ENCODE peak calls at places on chromosomes 4 and X, in eight cellular contexts. E, L, W, Q, R, D, M and Z are unnamed samples.

GRCh38 chr4:40500781-40501180 is 128.9 kb downstream of the RBM47 start:
- DNase-seq in E (no peak), L (no peak), W (no peak), Q (no peak), R (no peak), D (no peak), M (no peak), Z (no peak)

GRCh38 chr4:2231082-2231481 is 10.8 kb downstream of the HAUS3 start:
- DNase-seq in E (no peak), L (no peak), W (no peak), Q (no peak), R (no peak), D (no peak), M (no peak), Z (no peak)

GRCh38 chrX:71671043-71671829 is 3.9 kb downstream of the LOC101059915 start:
- DNase-seq in E (no peak), L (no peak), W (no peak), Q (no peak), R (no peak), D (no peak), M (no peak), Z (no peak)

GRCh38 chr4:95283320-95283719 is 265.5 kb downstream of the UNC5C start:
- DNase-seq in E (no peak), L (no peak), W (no peak), Q (no peak), R (no peak), D (no peak), M (no peak), Z (no peak)

GRCh38 chr4:61805979-61806378 is 605.9 kb downstream of the ADGRL3 start:
- DNase-seq in E (no peak), L (no peak), W (no peak), Q (no peak), R (no peak), D (no peak), M (no peak), Z (no peak)

GRCh38 chr4:76909711-76910110 is 11.8 kb upstream of the SOWAHB start:
- DNase-seq in E (no peak), L (no peak), W (no peak), Q (no peak), R (no peak), D (no peak), M (no peak), Z (no peak)

GRCh38 chr4:15368906-15369305 is 58.9 kb upstream of the C1QTNF7 start:
- DNase-seq in E (no peak), L (peak; percentile 55), W (no peak), Q (no peak), R (no peak), D (no peak), M (no peak), Z (no peak)

GRCh38 chr4:73916172-73916925 is 47.2 kb downstream of the CXCL1 start:
- DNase-seq in E (no peak), L (no peak), W (no peak), Q (no peak), R (no peak), D (no peak), M (no peak), Z (no peak)

GRCh38 chr4:38787693-38788092 is 4.9 kb upstream of the TLR10 start:
- DNase-seq in E (no peak), L (no peak), W (no peak), Q (no peak), R (no peak), D (no peak), M (no peak), Z (no peak)

GRCh38 chr4:17260395-17260907 is 251.4 kb downstream of the QDPR start:
- DNase-seq in E (no peak), L (no peak), W (no peak), Q (no peak), R (no peak), D (no peak), M (no peak), Z (no peak)

GRCh38 chrX:120456973-120457372 is 12.1 kb downstream of the LAMP2 start:
- DNase-seq in E (no peak), L (peak; percentile 21), W (no peak), Q (no peak), R (no peak), D (no peak), M (no peak), Z (no peak)

GRCh38 chrX:24276011-24276410 is 37.9 kb downstream of the SUPT20HL2 start:
- DNase-seq in E (no peak), L (no peak), W (no peak), Q (no peak), R (no peak), D (no peak), M (no peak), Z (no peak)

GRCh38 chr4:5024673-5025072 is 5.4 kb upstream of the CYTL1 start:
- DNase-seq in E (no peak), L (no peak), W (peak; percentile 16), Q (no peak), R (peak; percentile 65), D (no peak), M (no peak), Z (no peak)

GRCh38 chrX:9835585-9836210 is 49.5 kb downstream of the SHROOM2 start:
- DNase-seq in E (no peak), L (no peak), W (no peak), Q (no peak), R (no peak), D (no peak), M (no peak), Z (no peak)

GRCh38 chr4:23355263-23355662 is 534.6 kb downstream of the PPARGC1A start:
- DNase-seq in E (no peak), L (no peak), W (no peak), Q (no peak), R (no peak), D (no peak), M (no peak), Z (no peak)

GRCh38 chr4:80265571-80266266 is 745 bp upstream of the FGF5 start:
- DNase-seq in E (no peak), L (peak; percentile 92), W (no peak), Q (peak; percentile 42), R (no peak), D (no peak), M (no peak), Z (no peak)

GRCh38 chr4:93646225-93646930 is 182.2 kb upstream of the ATOH1 start:
- DNase-seq in E (no peak), L (peak; percentile 19), W (no peak), Q (no peak), R (no peak), D (no peak), M (no peak), Z (no peak)

GRCh38 chr4:139629761-139630160 is 35.9 kb upstream of the MGST2 start:
- DNase-seq in E (no peak), L (no peak), W (no peak), Q (no peak), R (no peak), D (no peak), M (no peak), Z (no peak)

GRCh38 chr4:139635966-139636365 is 29.7 kb upstream of the MGST2 start:
- DNase-seq in E (no peak), L (no peak), W (no peak), Q (no peak), R (no peak), D (no peak), M (no peak), Z (no peak)

GRCh38 chr4:139633195-139633594 is 32.4 kb upstream of the MGST2 start:
- DNase-seq in E (no peak), L (no peak), W (no peak), Q (no peak), R (no peak), D (no peak), M (no peak), Z (no peak)

GRCh38 chr4:139630991-139631390 is 34.6 kb upstream of the MGST2 start:
- DNase-seq in E (no peak), L (no peak), W (no peak), Q (no peak), R (no peak), D (no peak), M (no peak), Z (no peak)

DNA sequence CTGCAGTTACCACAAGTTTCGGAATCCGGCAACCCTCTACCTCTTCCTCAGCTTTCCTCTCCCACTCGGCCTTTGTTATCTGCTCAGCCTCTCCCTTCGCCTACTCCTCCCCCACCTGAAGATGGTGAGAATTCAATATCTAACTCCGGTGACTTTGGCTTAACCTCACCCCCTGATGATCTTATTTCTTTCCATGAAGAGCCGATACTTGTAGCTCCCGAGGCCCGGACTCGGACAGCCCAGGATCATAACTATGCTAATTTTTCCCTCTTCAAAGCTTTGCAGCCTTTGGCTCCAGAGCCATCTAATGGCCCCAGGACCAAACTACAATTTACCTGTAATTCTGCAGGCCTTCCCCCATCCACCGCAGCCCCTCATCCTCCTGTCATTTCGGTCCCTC is 32.0 kb upstream of the MGST2 start:
- DNase-seq in E (no peak), L (peak; percentile 20), W (no peak), Q (peak; percentile 55), R (peak; percentile 18), D (no peak), M (peak; percentile 51), Z (no peak)
- TF ChIP-seq CTCF in E (peak; percentile 17), L (peak; percentile 60), W (peak; percentile 23), Q (peak; percentile 78), R (peak; percentile 35), D (peak; percentile 76), M (peak; percentile 62), Z (peak; percentile 49)

GRCh38 chr4:147727476-147728028 is 4.3 kb upstream of the ARHGAP10 start:
- DNase-seq in E (no peak), L (peak; percentile 50), W (no peak), Q (no peak), R (no peak), D (no peak), M (no peak), Z (no peak)
- H3K27me3 ChIP-seq in E (no peaks in the 10 kb centered on the region), L (no peaks in the 10 kb centered on the region), W (no peaks in the 10 kb centered on the region), Q (no peaks in the 10 kb centered on the region), R (no peaks in the 10 kb centered on the region), D (no peaks in the 10 kb centered on the region), M (no peaks in the 10 kb centered on the region), Z (no peaks in the 10 kb centered on the region)

DNA sequence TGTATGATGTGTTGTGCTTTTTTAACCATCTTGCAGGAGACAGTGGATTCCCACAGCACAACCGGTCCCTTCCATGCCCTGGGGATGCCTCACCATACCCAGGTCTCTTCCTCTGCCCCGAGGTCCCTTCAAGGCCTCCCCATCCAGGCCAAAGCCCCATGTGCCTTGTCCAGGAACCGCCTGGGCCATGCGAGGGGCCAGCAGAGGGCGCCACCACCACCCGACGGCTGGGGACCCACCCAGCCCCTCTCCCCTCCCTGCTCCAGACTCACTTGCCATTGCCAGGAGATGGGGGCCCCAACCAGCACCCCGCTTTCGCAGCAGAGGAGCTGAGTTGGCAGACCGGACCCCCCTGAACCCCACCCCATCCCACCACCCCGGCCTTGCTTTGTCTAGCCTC is 485.5 kb downstream of the TRAM1L1 start:
- DNase-seq in E (no peak), L (no peak), W (no peak), Q (peak; percentile 62), R (no peak), D (no peak), M (no peak), Z (no peak)
- TF ChIP-seq CTCF in E (no peak), L (no peak), W (no peak), Q (peak; percentile 79), R (no peak), D (no peak), M (no peak), Z (no peak)

DNA sequence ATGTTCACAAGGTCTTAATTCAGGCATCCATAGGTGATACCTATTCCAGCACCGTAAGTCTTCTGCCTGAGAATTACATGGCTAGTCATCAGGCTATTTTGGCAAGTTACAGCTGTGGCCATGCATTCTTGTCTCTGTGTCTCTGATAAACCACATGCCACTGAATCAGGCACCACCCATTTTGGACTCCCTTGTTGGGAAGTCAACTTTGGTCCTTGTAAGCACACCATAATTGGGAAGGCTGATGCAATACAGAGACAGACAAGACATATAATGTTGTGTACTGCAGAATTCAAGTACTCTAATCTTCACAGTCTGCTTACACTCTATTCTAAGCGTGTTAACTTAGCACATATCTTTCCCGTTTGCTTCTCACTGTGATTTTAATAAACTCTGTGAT is 483.7 kb upstream of the FTHL17 start:
- DNase-seq in E (no peak), L (peak; percentile 6), W (no peak), Q (no peak), R (no peak), D (no peak), M (no peak), Z (no peak)
- H3K27me3 ChIP-seq in E (no peaks in the 10 kb centered on the region), L (no peaks in the 10 kb centered on the region), W (no peaks in the 10 kb centered on the region), Q (no peaks in the 10 kb centered on the region), R (no peaks in the 10 kb centered on the region), D (no peaks in the 10 kb centered on the region), M (no peaks in the 10 kb centered on the region), Z (no peaks in the 10 kb centered on the region)